ENCODE peak calls at places on chromosomes 11 and 22, in nine cellular contexts. A is psoas muscle, T is SK-N-SH, H is neural progenitor cell, R is left lung, C is fibroblast of lung, Y is mesenchymal stem cell, Z is tibial artery, F is K562. I is an unnamed sample. For H3K27me3 and H3K9me3, the result is how much of the 10 kb centered on the place peaks cover.

GRCh38 chr11:17298302-17298701 is 21.8 kb downstream of the NUCB2 start:
- DNase-seq in C (no peak), T (no peak), H (no peak), R (no peak), Z (no peak), F (no peak), A (no peak), Y (no peak), I (no peak)

GRCh38 chr11:2990617-2991476 is 1.3 kb downstream of the NAP1L4 start:
- DNase-seq in R (no peak), F (no peak), Z (no peak), Y (peak), C (no peak), H (peak), A (no peak), T (no peak), I (no peak)

GRCh38 chr11:117691206-117691490 is 105.9 kb downstream of the DSCAML1 start:
- DNase-seq in F (no peak), Y (no peak), R (no peak), Z (no peak), A (no peak), T (no peak), H (no peak), C (no peak), I (no peak)

GRCh38 chr11:113556036-113556435 is 80.8 kb upstream of the DRD2 start:
- DNase-seq in Y (no peak), A (no peak), Z (no peak), R (no peak), C (no peak), T (no peak), F (no peak), H (no peak), I (no peak)

GRCh38 chr11:8217926-8218325 is 45.8 kb downstream of the LMO1 start:
- DNase-seq in Z (no peak), Y (no peak), H (no peak), C (no peak), A (no peak), T (no peak), F (no peak), R (no peak), I (no peak)

GRCh38 chr11:64711138-64711943 is 11.7 kb downstream of the NRXN2 start:
- DNase-seq in F (peak), Z (no peak), H (peak), C (no peak), A (no peak), Y (no peak), R (no peak), T (peak), I (no peak)

GRCh38 chr22:19754701-19755144 is 5.9 kb upstream of the TBX1 start:
- DNase-seq in T (no peak), C (no peak), Z (no peak), H (no peak), A (no peak), R (no peak), Y (no peak), F (no peak), I (no peak)

GRCh38 chr11:108793138-108793537 is 128.3 kb downstream of the DDX10 start:
- DNase-seq in H (no peak), T (peak), C (no peak), R (no peak), F (no peak), Y (no peak), A (no peak), Z (no peak), I (no peak)

GRCh38 chr11:102234779-102235439 is 82.4 kb upstream of the BIRC3 start:
- DNase-seq in T (no peak), R (no peak), F (no peak), H (no peak), Z (no peak), A (no peak), C (no peak), Y (no peak), I (no peak)

DNA sequence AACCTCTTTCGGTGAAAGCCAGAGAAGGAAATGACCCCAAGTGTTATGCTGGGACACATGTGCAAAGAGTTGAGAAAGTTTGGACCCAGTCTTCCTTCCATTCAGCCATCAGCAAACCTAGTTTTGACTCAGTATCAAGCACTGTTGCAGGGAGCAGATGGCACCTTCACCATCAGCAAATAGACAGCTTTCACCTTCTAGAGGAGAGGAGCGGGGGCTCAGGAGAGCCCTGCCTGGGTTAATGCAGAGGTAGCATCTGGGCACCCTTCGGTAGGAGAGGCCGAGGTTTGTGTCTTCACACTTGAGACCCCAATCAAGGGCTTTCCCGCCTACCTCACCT is 16.2 kb upstream of the MFRP start:
- DNase-seq in H (no peak), C (no peak), A (no peak), R (no peak), T (no peak), F (no peak), Z (no peak), Y (no peak), I (no peak)
- H3K4me3 ChIP-seq in H (no peak), C (no peak), A (peak), R (no peak), T (no peak), F (no peak), Z (peak), Y (no peak), I (no peak)

GRCh38 chr11:34252015-34252414 is 105.8 kb downstream of the ABTB2 start:
- DNase-seq in T (no peak), A (no peak), F (no peak), H (no peak), Z (no peak), Y (no peak), R (no peak), C (no peak), I (no peak)

GRCh38 chr11:34256591-34256990 is 101.2 kb downstream of the ABTB2 start:
- DNase-seq in Z (no peak), C (no peak), Y (no peak), T (no peak), H (no peak), A (no peak), F (no peak), R (no peak), I (no peak)

GRCh38 chr11:34252651-34253050 is 105.2 kb downstream of the ABTB2 start:
- DNase-seq in C (no peak), R (no peak), T (no peak), H (no peak), F (no peak), A (no peak), Z (no peak), Y (no peak), I (no peak)

GRCh38 chr11:34256150-34256549 is 101.7 kb downstream of the ABTB2 start:
- DNase-seq in C (no peak), H (no peak), R (no peak), Z (no peak), A (no peak), F (no peak), Y (no peak), T (no peak), I (no peak)

DNA sequence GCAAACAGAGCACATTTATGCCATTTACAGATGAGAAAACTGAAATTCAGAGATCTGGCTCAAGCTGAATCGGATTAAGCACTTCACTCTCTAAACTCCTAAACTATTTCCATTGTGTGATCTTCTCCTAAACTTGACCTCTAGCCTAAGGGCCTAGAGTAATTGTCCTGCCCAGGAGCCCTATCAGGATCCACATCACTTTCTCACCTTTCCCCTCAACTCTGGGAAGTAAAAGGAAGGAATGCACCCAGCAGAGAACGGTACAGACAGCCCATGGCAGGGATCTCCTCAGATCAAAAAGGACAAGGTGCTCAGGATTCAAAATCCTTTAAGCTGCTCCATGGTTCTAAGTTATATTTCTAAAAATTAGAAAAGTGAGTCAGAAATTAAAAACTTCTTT is 102.7 kb downstream of the ABTB2 start:
- DNase-seq in Z (no peak), T (no peak), A (no peak), C (no peak), F (no peak), Y (no peak), R (no peak), H (no peak), I (no peak)
- H3K27me3 ChIP-seq in Z (under half), T (under half), A (under half), C (under half), F (under half), Y (under half), R (under half), H (under half), I (under half)

GRCh38 chr22:47609653-47610052 is 847.2 kb downstream of the TBC1D22A start:
- DNase-seq in H (no peak), A (peak), Y (no peak), Z (no peak), F (no peak), C (no peak), R (no peak), T (no peak), I (no peak)
- H3K9me3 ChIP-seq in H (under half), A (under half), Y (under half), Z (under half), F (under half), C (under half), R (under half), T (under half), I (half or more)

GRCh38 chr11:5597953-5598352 is 1.5 kb downstream of the TRIM6 start:
- DNase-seq in F (no peak), C (no peak), A (no peak), Y (no peak), R (no peak), T (no peak), Z (no peak), H (peak), I (no peak)

GRCh38 chr11:5603326-5603725 is 6.9 kb downstream of the TRIM6 start:
- DNase-seq in Z (no peak), T (no peak), A (no peak), H (no peak), F (no peak), Y (no peak), C (no peak), R (no peak), I (no peak)

GRCh38 chr11:5604896-5605295 is 8.5 kb downstream of the TRIM6 start:
- DNase-seq in F (no peak), C (no peak), H (no peak), Z (no peak), T (no peak), R (no peak), Y (no peak), A (no peak), I (no peak)

GRCh38 chr11:5596611-5597201 is at the start of gene TRIM6:
- DNase-seq in H (peak), C (peak), F (peak), R (peak), T (no peak), Z (peak), Y (peak), A (peak), I (no peak)

DNA sequence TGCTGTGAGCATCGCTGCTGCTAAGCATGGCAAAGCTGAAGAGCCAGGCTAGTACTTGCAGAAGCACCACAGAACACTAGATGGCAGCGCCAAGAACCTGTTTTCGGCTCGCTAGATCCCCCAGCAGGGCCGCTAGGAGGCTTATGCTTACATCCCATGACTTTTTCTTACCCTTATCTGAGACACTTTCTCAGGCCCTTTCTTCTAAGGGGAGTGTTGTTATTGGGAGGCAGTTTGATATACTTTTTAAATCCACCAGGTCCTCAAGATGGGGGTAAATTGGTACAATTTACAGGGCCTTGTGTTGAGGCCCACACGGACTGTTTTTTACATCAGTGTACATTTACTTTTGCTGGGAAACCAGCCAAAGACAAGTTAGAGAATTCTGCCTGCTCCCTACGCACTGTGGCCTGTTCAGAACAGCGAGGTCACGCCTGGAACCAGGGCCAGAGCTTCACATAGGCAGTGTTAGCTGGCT is 4.0 kb downstream of the TRIM6 start:
- DNase-seq in F (peak), C (peak), H (peak), Y (peak), A (peak), Z (peak), R (peak), T (peak), I (peak)
- H3K4me3 ChIP-seq in F (no peak), C (no peak), H (no peak), Y (no peak), A (no peak), Z (no peak), R (no peak), T (no peak), I (no peak)